ENCODE peak calls at places on chromosomes 5 and 9, in eight cellular contexts. N, U, C, X, O, I, S and K are unnamed samples.

GRCh38 chr5:1118738-1119137 is 6.9 kb upstream of the SLC12A7 start:
- DNase-seq in N (peak; percentile 82), U (no peak), C (no peak), X (no peak), O (no peak), I (no peak), S (no peak), K (no peak)

GRCh38 chr5:59798862-59799667 is 94.5 kb downstream of the PDE4D start:
- DNase-seq in N (no peak), U (no peak), C (no peak), X (no peak), O (no peak), I (no peak), S (no peak), K (no peak)

GRCh38 chr9:93082841-93083411 is 13.1 kb upstream of the CARD19 start:
- DNase-seq in N (peak; percentile 45), U (no peak), C (peak; percentile 62), X (peak; percentile 34), O (no peak), I (no peak), S (no peak), K (no peak)

GRCh38 chr9:84111726-84112125 is 131.1 kb downstream of the RMI1 start:
- DNase-seq in N (no peak), U (no peak), C (no peak), X (no peak), O (no peak), I (no peak), S (no peak), K (no peak)

GRCh38 chr5:39699164-39699563 is 274.4 kb upstream of the DAB2 start:
- DNase-seq in N (no peak), U (no peak), C (no peak), X (no peak), O (no peak), I (no peak), S (no peak), K (no peak)

GRCh38 chr5:172548311-172548731 is 92.7 kb upstream of the NEURL1B start:
- DNase-seq in N (no peak), U (no peak), C (peak; percentile 9), X (no peak), O (no peak), I (no peak), S (no peak), K (no peak)

GRCh38 chr9:24436761-24437160 is 108.9 kb downstream of the IZUMO3 start:
- DNase-seq in N (no peak), U (no peak), C (no peak), X (no peak), O (no peak), I (no peak), S (no peak), K (no peak)

GRCh38 chr5:75510417-75510835 is 1.0 kb downstream of the CERT1 start:
- DNase-seq in N (no peak), U (no peak), C (no peak), X (no peak), O (no peak), I (no peak), S (no peak), K (no peak)

GRCh38 chr5:77851229-77852067 is 75.3 kb upstream of the TBCA start:
- DNase-seq in N (peak; percentile 51), U (no peak), C (no peak), X (peak; percentile 74), O (no peak), I (no peak), S (no peak), K (no peak)

GRCh38 chr9:121783523-121784507 is 132.4 kb downstream of the DAB2IP start:
- DNase-seq in N (no peak), U (no peak), C (no peak), X (peak; percentile 52), O (no peak), I (no peak), S (no peak), K (no peak)

GRCh38 chr5:140220698-140221064 is 45.7 kb downstream of the CYSTM1 start:
- DNase-seq in N (no peak), U (no peak), C (no peak), X (no peak), O (no peak), I (no peak), S (no peak), K (no peak)

GRCh38 chr5:14745753-14746152 is 81.2 kb downstream of the OTULIN start:
- DNase-seq in N (no peak), U (no peak), C (no peak), X (no peak), O (peak; percentile 59), I (no peak), S (no peak), K (no peak)

GRCh38 chr5:136655429-136655828 is 290.1 kb upstream of the TRPC7 start:
- DNase-seq in N (no peak), U (no peak), C (no peak), X (no peak), O (no peak), I (no peak), S (no peak), K (no peak)

GRCh38 chr5:60332244-60333018 is 367.5 kb downstream of the DEPDC1B start:
- DNase-seq in N (no peak), U (no peak), C (no peak), X (no peak), O (no peak), I (no peak), S (no peak), K (no peak)

GRCh38 chr5:132427285-132428146 is 58.0 kb downstream of the SLC22A5 start:
- DNase-seq in N (peak; percentile 80), U (peak; percentile 31), C (peak; percentile 84), X (no peak), O (peak; percentile 67), I (no peak), S (peak; percentile 55), K (no peak)

GRCh38 chr5:93573627-93573974 is 7.4 kb downstream of the NR2F1-AS1 start:
- DNase-seq in N (no peak), U (no peak), C (no peak), X (no peak), O (no peak), I (no peak), S (no peak), K (no peak)

GRCh38 chr5:2686296-2686695 is 65.2 kb downstream of the IRX2 start:
- DNase-seq in N (no peak), U (no peak), C (no peak), X (no peak), O (no peak), I (no peak), S (no peak), K (no peak)

GRCh38 chr9:129932303-129933151 is 97.3 kb downstream of the USP20 start:
- DNase-seq in N (no peak), U (no peak), C (no peak), X (no peak), O (no peak), I (no peak), S (no peak), K (no peak)

GRCh38 chr5:83911367-83911919 is 190.8 kb upstream of the HAPLN1 start:
- DNase-seq in N (no peak), U (no peak), C (no peak), X (no peak), O (no peak), I (no peak), S (no peak), K (no peak)

GRCh38 chr5:84118551-84118950 is 266.1 kb downstream of the EDIL3 start:
- DNase-seq in N (no peak), U (no peak), C (no peak), X (no peak), O (no peak), I (no peak), S (no peak), K (no peak)

GRCh38 chr5:442335-443238 is at the start of gene EXOC3:
- DNase-seq in N (peak; percentile 86), U (peak; percentile 68), C (peak; percentile 92), X (peak; percentile 90), O (peak; percentile 64), I (peak; percentile 59), S (peak; percentile 62), K (peak; percentile 72)

GRCh38 chr5:135020111-135020895 is 13.7 kb downstream of the PITX1 start:
- DNase-seq in N (no peak), U (no peak), C (peak; percentile 53), X (peak; percentile 24), O (no peak), I (no peak), S (no peak), K (peak; percentile 27)

GRCh38 chr5:37771203-37771611 is 68.6 kb downstream of the GDNF start:
- DNase-seq in N (no peak), U (no peak), C (no peak), X (no peak), O (no peak), I (no peak), S (no peak), K (no peak)

GRCh38 chr5:53023969-53024368 is 34.8 kb downstream of the ITGA2 start:
- DNase-seq in N (no peak), U (no peak), C (no peak), X (no peak), O (no peak), I (no peak), S (no peak), K (no peak)